ENCODE peak calls at places on chromosomes 11 and 22, in ten cellular contexts. One of them, this sample, is unnamed.

GRCh38 chr11:68127791-68128681 is 6.8 kb upstream of the CHKA start:
- DNase-seq in body of pancreas: peak; percentile 90
- DNase-seq in stromal cell of bone marrow: no peak
- DNase-seq in HCT116: peak; percentile 22
- DNase-seq in stimulated activated CD8-positive, alpha-beta memory T cell treated with anti-CD3 and anti-CD28 coated beads, Interleukin-2, amount 100 ng/mL, for 1 hour: no peak
- DNase-seq in NCI-H1105 treated with DMSO at 0.1 percent for 48 hours: no peak
- DNase-seq in ELR: peak; percentile 29
- DNase-seq in psoas muscle: peak; percentile 67
- DNase-seq in NCI-H2107: no peak
- DNase-seq in substantia nigra: no peak
- DNase-seq in this sample: no peak

GRCh38 chr11:128315933-128316332 is 271.4 kb downstream of the ETS1 start:
- DNase-seq in stromal cell of bone marrow: no peak
- DNase-seq in body of pancreas: no peak
- DNase-seq in stimulated activated CD8-positive, alpha-beta memory T cell treated with anti-CD3 and anti-CD28 coated beads, Interleukin-2, amount 100 ng/mL, for 1 hour: no peak
- DNase-seq in psoas muscle: no peak
- DNase-seq in substantia nigra: no peak
- DNase-seq in NCI-H2107: no peak
- DNase-seq in NCI-H1105 treated with DMSO at 0.1 percent for 48 hours: no peak
- DNase-seq in HCT116: no peak
- DNase-seq in ELR: no peak
- DNase-seq in this sample: no peak

GRCh38 chr22:48889209-48889830 is 938.4 kb downstream of the BRD1 start:
- DNase-seq in ELR: no peak
- DNase-seq in body of pancreas: no peak
- DNase-seq in psoas muscle: peak; percentile 25
- DNase-seq in NCI-H1105 treated with DMSO at 0.1 percent for 48 hours: no peak
- DNase-seq in stimulated activated CD8-positive, alpha-beta memory T cell treated with anti-CD3 and anti-CD28 coated beads, Interleukin-2, amount 100 ng/mL, for 1 hour: no peak
- DNase-seq in NCI-H2107: no peak
- DNase-seq in stromal cell of bone marrow: no peak
- DNase-seq in HCT116: no peak
- DNase-seq in substantia nigra: no peak
- DNase-seq in this sample: no peak

GRCh38 chr11:128904872-128905344 is 13.8 kb downstream of the KCNJ5 start:
- DNase-seq in NCI-H1105 treated with DMSO at 0.1 percent for 48 hours: peak; percentile 86
- DNase-seq in substantia nigra: no peak
- DNase-seq in psoas muscle: peak; percentile 68
- DNase-seq in stromal cell of bone marrow: no peak
- DNase-seq in stimulated activated CD8-positive, alpha-beta memory T cell treated with anti-CD3 and anti-CD28 coated beads, Interleukin-2, amount 100 ng/mL, for 1 hour: no peak
- DNase-seq in NCI-H2107: no peak
- DNase-seq in body of pancreas: peak; percentile 41
- DNase-seq in ELR: no peak
- DNase-seq in HCT116: no peak
- DNase-seq in this sample: no peak

GRCh38 chr22:19808873-19809478 is 45.7 kb downstream of the GNB1L start:
- DNase-seq in stimulated activated CD8-positive, alpha-beta memory T cell treated with anti-CD3 and anti-CD28 coated beads, Interleukin-2, amount 100 ng/mL, for 1 hour: no peak
- DNase-seq in stromal cell of bone marrow: no peak
- DNase-seq in substantia nigra: no peak
- DNase-seq in NCI-H1105 treated with DMSO at 0.1 percent for 48 hours: no peak
- DNase-seq in body of pancreas: no peak
- DNase-seq in psoas muscle: no peak
- DNase-seq in ELR: no peak
- DNase-seq in NCI-H2107: no peak
- DNase-seq in HCT116: no peak
- DNase-seq in this sample: no peak

GRCh38 chr22:40363059-40363458 is 7.3 kb upstream of the SGSM3 start:
- DNase-seq in substantia nigra: no peak
- DNase-seq in NCI-H1105 treated with DMSO at 0.1 percent for 48 hours: no peak
- DNase-seq in body of pancreas: no peak
- DNase-seq in HCT116: no peak
- DNase-seq in ELR: peak; percentile 65
- DNase-seq in stimulated activated CD8-positive, alpha-beta memory T cell treated with anti-CD3 and anti-CD28 coated beads, Interleukin-2, amount 100 ng/mL, for 1 hour: no peak
- DNase-seq in NCI-H2107: no peak
- DNase-seq in stromal cell of bone marrow: no peak
- DNase-seq in psoas muscle: no peak
- DNase-seq in this sample: no peak

GRCh38 chr11:36703055-36703404 is 105.0 kb upstream of the RAG2 start:
- DNase-seq in HCT116: no peak
- DNase-seq in ELR: no peak
- DNase-seq in NCI-H2107: no peak
- DNase-seq in stromal cell of bone marrow: no peak
- DNase-seq in psoas muscle: no peak
- DNase-seq in body of pancreas: no peak
- DNase-seq in substantia nigra: no peak
- DNase-seq in stimulated activated CD8-positive, alpha-beta memory T cell treated with anti-CD3 and anti-CD28 coated beads, Interleukin-2, amount 100 ng/mL, for 1 hour: no peak
- DNase-seq in NCI-H1105 treated with DMSO at 0.1 percent for 48 hours: no peak
- DNase-seq in this sample: no peak

GRCh38 chr11:12840871-12841516 is 166.8 kb downstream of the TEAD1 start:
- DNase-seq in HCT116: no peak
- DNase-seq in body of pancreas: no peak
- DNase-seq in psoas muscle: no peak
- DNase-seq in ELR: peak; percentile 63
- DNase-seq in substantia nigra: no peak
- DNase-seq in NCI-H2107: no peak
- DNase-seq in NCI-H1105 treated with DMSO at 0.1 percent for 48 hours: no peak
- DNase-seq in stimulated activated CD8-positive, alpha-beta memory T cell treated with anti-CD3 and anti-CD28 coated beads, Interleukin-2, amount 100 ng/mL, for 1 hour: no peak
- DNase-seq in stromal cell of bone marrow: no peak
- DNase-seq in this sample: no peak

GRCh38 chr11:23723861-23724260 is 773.0 kb upstream of the LUZP2 start:
- DNase-seq in stromal cell of bone marrow: no peak
- DNase-seq in psoas muscle: no peak
- DNase-seq in body of pancreas: no peak
- DNase-seq in ELR: peak; percentile 53
- DNase-seq in substantia nigra: no peak
- DNase-seq in NCI-H1105 treated with DMSO at 0.1 percent for 48 hours: no peak
- DNase-seq in HCT116: no peak
- DNase-seq in NCI-H2107: no peak
- DNase-seq in stimulated activated CD8-positive, alpha-beta memory T cell treated with anti-CD3 and anti-CD28 coated beads, Interleukin-2, amount 100 ng/mL, for 1 hour: no peak
- DNase-seq in this sample: no peak

GRCh38 chr11:122207921-122208764 is 92.1 kb upstream of the BLID start:
- DNase-seq in NCI-H1105 treated with DMSO at 0.1 percent for 48 hours: no peak
- DNase-seq in ELR: peak; percentile 39
- DNase-seq in stimulated activated CD8-positive, alpha-beta memory T cell treated with anti-CD3 and anti-CD28 coated beads, Interleukin-2, amount 100 ng/mL, for 1 hour: no peak
- DNase-seq in NCI-H2107: no peak
- DNase-seq in HCT116: no peak
- DNase-seq in body of pancreas: no peak
- DNase-seq in psoas muscle: no peak
- DNase-seq in substantia nigra: no peak
- DNase-seq in stromal cell of bone marrow: no peak
- DNase-seq in this sample: no peak

GRCh38 chr22:23376256-23376655 is 195.9 kb downstream of the BCR start:
- DNase-seq in HCT116: peak; percentile 33
- DNase-seq in stimulated activated CD8-positive, alpha-beta memory T cell treated with anti-CD3 and anti-CD28 coated beads, Interleukin-2, amount 100 ng/mL, for 1 hour: no peak
- DNase-seq in NCI-H2107: no peak
- DNase-seq in NCI-H1105 treated with DMSO at 0.1 percent for 48 hours: no peak
- DNase-seq in substantia nigra: no peak
- DNase-seq in psoas muscle: no peak
- DNase-seq in stromal cell of bone marrow: no peak
- DNase-seq in body of pancreas: no peak
- DNase-seq in ELR: peak; percentile 46
- DNase-seq in this sample: no peak

GRCh38 chr11:110606415-110606814 is 105.8 kb downstream of the ARHGAP20 start:
- DNase-seq in psoas muscle: no peak
- DNase-seq in substantia nigra: no peak
- DNase-seq in stromal cell of bone marrow: no peak
- DNase-seq in body of pancreas: no peak
- DNase-seq in ELR: no peak
- DNase-seq in NCI-H2107: no peak
- DNase-seq in NCI-H1105 treated with DMSO at 0.1 percent for 48 hours: no peak
- DNase-seq in HCT116: no peak
- DNase-seq in stimulated activated CD8-positive, alpha-beta memory T cell treated with anti-CD3 and anti-CD28 coated beads, Interleukin-2, amount 100 ng/mL, for 1 hour: no peak
- DNase-seq in this sample: no peak

GRCh38 chr11:5922749-5923426 is 19.2 kb upstream of the OR56A3 start:
- DNase-seq in NCI-H1105 treated with DMSO at 0.1 percent for 48 hours: no peak
- DNase-seq in stimulated activated CD8-positive, alpha-beta memory T cell treated with anti-CD3 and anti-CD28 coated beads, Interleukin-2, amount 100 ng/mL, for 1 hour: no peak
- DNase-seq in substantia nigra: no peak
- DNase-seq in stromal cell of bone marrow: no peak
- DNase-seq in body of pancreas: no peak
- DNase-seq in ELR: peak; percentile 42
- DNase-seq in HCT116: peak; percentile 2
- DNase-seq in psoas muscle: no peak
- DNase-seq in NCI-H2107: no peak
- DNase-seq in this sample: no peak

GRCh38 chr11:44270403-44271192 is 39.3 kb downstream of the ALX4 start:
- DNase-seq in stimulated activated CD8-positive, alpha-beta memory T cell treated with anti-CD3 and anti-CD28 coated beads, Interleukin-2, amount 100 ng/mL, for 1 hour: no peak
- DNase-seq in ELR: no peak
- DNase-seq in stromal cell of bone marrow: no peak
- DNase-seq in psoas muscle: no peak
- DNase-seq in HCT116: no peak
- DNase-seq in NCI-H2107: no peak
- DNase-seq in body of pancreas: no peak
- DNase-seq in substantia nigra: no peak
- DNase-seq in NCI-H1105 treated with DMSO at 0.1 percent for 48 hours: no peak
- DNase-seq in this sample: no peak

GRCh38 chr22:34427436-34427835 is 507.2 kb upstream of the LARGE1 start:
- DNase-seq in substantia nigra: no peak
- DNase-seq in body of pancreas: no peak
- DNase-seq in psoas muscle: no peak
- DNase-seq in stromal cell of bone marrow: no peak
- DNase-seq in ELR: no peak
- DNase-seq in stimulated activated CD8-positive, alpha-beta memory T cell treated with anti-CD3 and anti-CD28 coated beads, Interleukin-2, amount 100 ng/mL, for 1 hour: no peak
- DNase-seq in NCI-H1105 treated with DMSO at 0.1 percent for 48 hours: no peak
- DNase-seq in NCI-H2107: no peak
- DNase-seq in HCT116: no peak
- DNase-seq in this sample: no peak

GRCh38 chr22:29994027-29994715 is 86.1 kb upstream of the HORMAD2 start:
- DNase-seq in HCT116: no peak
- DNase-seq in stromal cell of bone marrow: no peak
- DNase-seq in body of pancreas: no peak
- DNase-seq in substantia nigra: no peak
- DNase-seq in NCI-H2107: no peak
- DNase-seq in psoas muscle: no peak
- DNase-seq in stimulated activated CD8-positive, alpha-beta memory T cell treated with anti-CD3 and anti-CD28 coated beads, Interleukin-2, amount 100 ng/mL, for 1 hour: no peak
- DNase-seq in ELR: peak; percentile 93
- DNase-seq in NCI-H1105 treated with DMSO at 0.1 percent for 48 hours: no peak
- DNase-seq in this sample: no peak

GRCh38 chr11:33867566-33867965 is 24.3 kb downstream of the LMO2 start:
- DNase-seq in stromal cell of bone marrow: no peak
- DNase-seq in body of pancreas: no peak
- DNase-seq in ELR: no peak
- DNase-seq in NCI-H1105 treated with DMSO at 0.1 percent for 48 hours: no peak
- DNase-seq in NCI-H2107: no peak
- DNase-seq in substantia nigra: no peak
- DNase-seq in psoas muscle: no peak
- DNase-seq in stimulated activated CD8-positive, alpha-beta memory T cell treated with anti-CD3 and anti-CD28 coated beads, Interleukin-2, amount 100 ng/mL, for 1 hour: no peak
- DNase-seq in HCT116: no peak
- DNase-seq in this sample: no peak

GRCh38 chr22:38397189-38398097 is 57.6 kb downstream of the KCNJ4 start:
- DNase-seq in body of pancreas: peak; percentile 40
- DNase-seq in NCI-H1105 treated with DMSO at 0.1 percent for 48 hours: no peak
- DNase-seq in stromal cell of bone marrow: no peak
- DNase-seq in stimulated activated CD8-positive, alpha-beta memory T cell treated with anti-CD3 and anti-CD28 coated beads, Interleukin-2, amount 100 ng/mL, for 1 hour: no peak
- DNase-seq in substantia nigra: no peak
- DNase-seq in psoas muscle: no peak
- DNase-seq in HCT116: no peak
- DNase-seq in ELR: peak; percentile 39
- DNase-seq in NCI-H2107: no peak
- DNase-seq in this sample: no peak

GRCh38 chr11:206516-207212 is 535 bp downstream of the BET1L start:
- DNase-seq in substantia nigra: no peak
- DNase-seq in NCI-H2107: no peak
- DNase-seq in NCI-H1105 treated with DMSO at 0.1 percent for 48 hours: no peak
- DNase-seq in body of pancreas: peak; percentile 37
- DNase-seq in ELR: peak; percentile 38
- DNase-seq in stromal cell of bone marrow: no peak
- DNase-seq in psoas muscle: no peak
- DNase-seq in stimulated activated CD8-positive, alpha-beta memory T cell treated with anti-CD3 and anti-CD28 coated beads, Interleukin-2, amount 100 ng/mL, for 1 hour: no peak
- DNase-seq in HCT116: no peak
- DNase-seq in this sample: no peak

GRCh38 chr11:124793466-124794278 is 6.5 kb downstream of the MSANTD2 start:
- DNase-seq in HCT116: peak; percentile 43
- DNase-seq in NCI-H2107: no peak
- DNase-seq in NCI-H1105 treated with DMSO at 0.1 percent for 48 hours: peak; percentile 70
- DNase-seq in body of pancreas: peak; percentile 20
- DNase-seq in ELR: peak; percentile 75
- DNase-seq in stimulated activated CD8-positive, alpha-beta memory T cell treated with anti-CD3 and anti-CD28 coated beads, Interleukin-2, amount 100 ng/mL, for 1 hour: no peak
- DNase-seq in psoas muscle: no peak
- DNase-seq in substantia nigra: no peak
- DNase-seq in stromal cell of bone marrow: no peak
- DNase-seq in this sample: no peak

GRCh38 chr22:28034760-28035401 is 115.8 kb upstream of the PITPNB start:
- DNase-seq in body of pancreas: peak; percentile 42
- DNase-seq in psoas muscle: peak; percentile 95
- DNase-seq in substantia nigra: no peak
- DNase-seq in HCT116: no peak
- DNase-seq in stromal cell of bone marrow: peak; percentile 14
- DNase-seq in ELR: peak; percentile 40
- DNase-seq in NCI-H1105 treated with DMSO at 0.1 percent for 48 hours: peak; percentile 99
- DNase-seq in NCI-H2107: peak; percentile 78
- DNase-seq in stimulated activated CD8-positive, alpha-beta memory T cell treated with anti-CD3 and anti-CD28 coated beads, Interleukin-2, amount 100 ng/mL, for 1 hour: no peak
- DNase-seq in this sample: no peak